ENCODE peak calls at places on chromosomes 3 and 15, in five cellular contexts. One of them, this sample, is unnamed.

GRCh38 chr3:141828487-141829284 is 47.8 kb upstream of the ATP1B3 start:
- DNase-seq in transverse colon: peak; percentile 78
- DNase-seq in esophagus squamous epithelium: no peak
- DNase-seq in body of pancreas: peak; percentile 40
- DNase-seq in breast epithelium: peak; percentile 68
- DNase-seq in this sample: peak; percentile 49

GRCh38 chr3:18782191-18782590 is 357.1 kb upstream of the SATB1 start:
- DNase-seq in transverse colon: no peak
- DNase-seq in esophagus squamous epithelium: no peak
- DNase-seq in body of pancreas: no peak
- DNase-seq in breast epithelium: no peak
- DNase-seq in this sample: no peak

GRCh38 chr3:18308096-18308495 is 117.0 kb downstream of the SATB1 start:
- DNase-seq in transverse colon: no peak
- DNase-seq in esophagus squamous epithelium: no peak
- DNase-seq in body of pancreas: no peak
- DNase-seq in breast epithelium: no peak
- DNase-seq in this sample: no peak

GRCh38 chr3:188468672-188469071 is 314.7 kb downstream of the LPP start:
- DNase-seq in transverse colon: peak; percentile 56
- DNase-seq in esophagus squamous epithelium: no peak
- DNase-seq in body of pancreas: no peak
- DNase-seq in breast epithelium: no peak
- DNase-seq in this sample: peak; percentile 82

GRCh38 chr15:81894069-81894468 is 151.7 kb downstream of the MEX3B start:
- DNase-seq in transverse colon: no peak
- DNase-seq in esophagus squamous epithelium: no peak
- DNase-seq in body of pancreas: no peak
- DNase-seq in breast epithelium: no peak
- DNase-seq in this sample: no peak

GRCh38 chr3:52451237-52452083 is 2.4 kb downstream of the TNNC1 start:
- DNase-seq in transverse colon: no peak
- DNase-seq in esophagus squamous epithelium: no peak
- DNase-seq in body of pancreas: no peak
- DNase-seq in breast epithelium: no peak
- DNase-seq in this sample: no peak

GRCh38 chr3:33911525-33912322 is 113.3 kb downstream of the PDCD6IP start:
- DNase-seq in transverse colon: no peak
- DNase-seq in esophagus squamous epithelium: no peak
- DNase-seq in body of pancreas: no peak
- DNase-seq in breast epithelium: no peak
- DNase-seq in this sample: no peak

GRCh38 chr3:183815565-183815943 is 9.8 kb downstream of the MAP6D1 start:
- DNase-seq in transverse colon: no peak
- DNase-seq in esophagus squamous epithelium: no peak
- DNase-seq in body of pancreas: no peak
- DNase-seq in breast epithelium: no peak
- DNase-seq in this sample: no peak

GRCh38 chr3:66795365-66795764 is 202.7 kb upstream of the KBTBD8 start:
- DNase-seq in transverse colon: no peak
- DNase-seq in esophagus squamous epithelium: no peak
- DNase-seq in body of pancreas: no peak
- DNase-seq in breast epithelium: no peak
- DNase-seq in this sample: no peak

GRCh38 chr3:25962255-25962654 is 172.4 kb downstream of the OXSM start:
- DNase-seq in transverse colon: no peak
- DNase-seq in esophagus squamous epithelium: no peak
- DNase-seq in body of pancreas: no peak
- DNase-seq in breast epithelium: no peak
- DNase-seq in this sample: no peak

GRCh38 chr3:117059054-117059989 is 349.7 kb downstream of the TUSC7 start:
- DNase-seq in transverse colon: no peak
- DNase-seq in esophagus squamous epithelium: no peak
- DNase-seq in body of pancreas: no peak
- DNase-seq in breast epithelium: no peak
- DNase-seq in this sample: no peak

GRCh38 chr3:48851407-48851806 is 3.7 kb upstream of the PRKAR2A start:
- DNase-seq in transverse colon: no peak
- DNase-seq in esophagus squamous epithelium: no peak
- DNase-seq in body of pancreas: peak; percentile 26
- DNase-seq in breast epithelium: no peak
- DNase-seq in this sample: no peak

GRCh38 chr3:31295150-31295765 is 237.5 kb upstream of the STT3B start:
- DNase-seq in transverse colon: no peak
- DNase-seq in esophagus squamous epithelium: no peak
- DNase-seq in body of pancreas: no peak
- DNase-seq in breast epithelium: no peak
- DNase-seq in this sample: no peak

GRCh38 chr15:57097246-57097645 is 178.8 kb downstream of the TCF12 start:
- DNase-seq in transverse colon: no peak
- DNase-seq in esophagus squamous epithelium: no peak
- DNase-seq in body of pancreas: no peak
- DNase-seq in breast epithelium: no peak
- DNase-seq in this sample: no peak

GRCh38 chr15:66386204-66387123 is at the start of gene MAP2K1:
- DNase-seq in transverse colon: peak; percentile 99
- DNase-seq in esophagus squamous epithelium: peak; percentile 83
- DNase-seq in body of pancreas: peak; percentile 99
- DNase-seq in breast epithelium: peak; percentile 98
- DNase-seq in this sample: peak; percentile 98
- TF ChIP-seq POLR2A in transverse colon: peak; percentile 81
- TF ChIP-seq POLR2A in esophagus squamous epithelium: no peak
- TF ChIP-seq POLR2A in body of pancreas: peak; percentile 91
- TF ChIP-seq POLR2A in breast epithelium: no peak
- TF ChIP-seq POLR2A in this sample: peak; percentile 85

GRCh38 chr3:136512391-136512790 is 239.8 kb downstream of the STAG1 start:
- DNase-seq in transverse colon: no peak
- DNase-seq in esophagus squamous epithelium: no peak
- DNase-seq in body of pancreas: no peak
- DNase-seq in breast epithelium: no peak
- DNase-seq in this sample: no peak
- H3K27ac ChIP-seq in transverse colon: no peak overlapping the region
- H3K27ac ChIP-seq in esophagus squamous epithelium: no peak overlapping the region
- H3K27ac ChIP-seq in body of pancreas: no peak overlapping the region
- H3K27ac ChIP-seq in breast epithelium: peak overlapping the region; percentile 62
- H3K27ac ChIP-seq in this sample: no peak overlapping the region

GRCh38 chr3:195543642-195544536 is 764 bp upstream of the PPP1R2 start:
- DNase-seq in transverse colon: peak; percentile 35
- DNase-seq in esophagus squamous epithelium: no peak
- DNase-seq in body of pancreas: no peak
- DNase-seq in breast epithelium: no peak
- DNase-seq in this sample: no peak
- H3K27me3 ChIP-seq in transverse colon: no peaks in the 10 kb centered on the region
- H3K27me3 ChIP-seq in esophagus squamous epithelium: no peaks in the 10 kb centered on the region
- H3K27me3 ChIP-seq in body of pancreas: no peaks in the 10 kb centered on the region
- H3K27me3 ChIP-seq in breast epithelium: no peaks in the 10 kb centered on the region
- H3K27me3 ChIP-seq in this sample: no peaks in the 10 kb centered on the region

GRCh38 chr15:90860450-90860849 is 7.9 kb upstream of the FURIN start:
- DNase-seq in transverse colon: no peak
- DNase-seq in esophagus squamous epithelium: no peak
- DNase-seq in body of pancreas: peak; percentile 75
- DNase-seq in breast epithelium: no peak
- DNase-seq in this sample: no peak

GRCh38 chr15:90862487-90862886 is 5.9 kb upstream of the FURIN start:
- DNase-seq in transverse colon: no peak
- DNase-seq in esophagus squamous epithelium: no peak
- DNase-seq in body of pancreas: no peak
- DNase-seq in breast epithelium: no peak
- DNase-seq in this sample: no peak

GRCh38 chr15:90859234-90860131 is 8.9 kb upstream of the FURIN start:
- DNase-seq in transverse colon: no peak
- DNase-seq in esophagus squamous epithelium: no peak
- DNase-seq in body of pancreas: peak; percentile 78
- DNase-seq in breast epithelium: no peak
- DNase-seq in this sample: no peak

GRCh38 chr15:90862964-90863721 is 5.2 kb upstream of the FURIN start:
- DNase-seq in transverse colon: no peak
- DNase-seq in esophagus squamous epithelium: no peak
- DNase-seq in body of pancreas: peak; percentile 55
- DNase-seq in breast epithelium: no peak
- DNase-seq in this sample: no peak

GRCh38 chr15:90860942-90861675 is 7.3 kb upstream of the FURIN start:
- DNase-seq in transverse colon: no peak
- DNase-seq in esophagus squamous epithelium: no peak
- DNase-seq in body of pancreas: peak; percentile 73
- DNase-seq in breast epithelium: no peak
- DNase-seq in this sample: no peak
- TF ChIP-seq POLR2A in transverse colon: no peak
- TF ChIP-seq POLR2A in esophagus squamous epithelium: no peak
- TF ChIP-seq POLR2A in body of pancreas: no peak
- TF ChIP-seq POLR2A in breast epithelium: no peak
- TF ChIP-seq POLR2A in this sample: no peak

This sample was measured in gastrocnemius medialis.